ENCODE peak calls at places on chromosome 21, in four cellular contexts. R, B, I and P are unnamed samples.

GRCh38 chr21:22890656-22891055 is 1892.4 kb downstream of the NCAM2 start:
- DNase-seq in R (no peak), B (no peak), I (no peak), P (no peak)

GRCh38 chr21:44498965-44499560 is 40.9 kb downstream of the KRTAP10-1 start:
- DNase-seq in R (no peak), B (no peak), I (no peak), P (no peak)

GRCh38 chr21:46173573-46173972 is 10.7 kb downstream of the SPATC1L start:
- DNase-seq in R (no peak), B (peak; percentile 3), I (no peak), P (no peak)

GRCh38 chr21:25901580-25901979 is 166.8 kb downstream of the GABPA start:
- DNase-seq in R (no peak), B (no peak), I (no peak), P (no peak)

GRCh38 chr21:35324372-35325220 is 275.5 kb upstream of the RUNX1 start:
- DNase-seq in R (no peak), B (no peak), I (no peak), P (no peak)

GRCh38 chr21:39881661-39882060 is 14.4 kb downstream of the PCP4 start:
- DNase-seq in R (no peak), B (no peak), I (no peak), P (no peak)

GRCh38 chr21:44286716-44287632 is 1.3 kb downstream of the AIRE start:
- DNase-seq in R (no peak), B (no peak), I (no peak), P (no peak)

GRCh38 chr21:44289381-44290010 is 3.8 kb downstream of the AIRE start:
- DNase-seq in R (no peak), B (no peak), I (no peak), P (no peak)

GRCh38 chr21:34131586-34131985 is 58.2 kb downstream of the MRPS6 start:
- DNase-seq in R (no peak), B (no peak), I (no peak), P (no peak)

GRCh38 chr21:34869541-34869940 is 179.6 kb downstream of the RUNX1 start:
- DNase-seq in R (no peak), B (no peak), I (no peak), P (no peak)

GRCh38 chr21:17462276-17462981 is 50.4 kb upstream of the CXADR start:
- DNase-seq in R (no peak), B (no peak), I (no peak), P (no peak)

GRCh38 chr21:38830667-38831525 is 25.2 kb downstream of the ETS2 start:
- DNase-seq in R (no peak), B (no peak), I (no peak), P (no peak)

GRCh38 chr21:41290106-41290799 is 26.3 kb upstream of the FAM3B start:
- DNase-seq in R (no peak), B (no peak), I (no peak), P (no peak)

GRCh38 chr21:34623519-34623918 is 8.6 kb upstream of the RCAN1 start:
- DNase-seq in R (no peak), B (no peak), I (no peak), P (no peak)

GRCh38 chr21:44866780-44867179 is 6.7 kb downstream of the PTTG1IP start:
- DNase-seq in R (no peak), B (no peak), I (no peak), P (no peak)

GRCh38 chr21:45556645-45557601 is 14.7 kb upstream of the SLC19A1 start:
- DNase-seq in R (no peak), B (peak; percentile 35), I (no peak), P (no peak)

GRCh38 chr21:43735236-43736091 is 16.5 kb downstream of the PDXK start:
- DNase-seq in R (no peak), B (no peak), I (no peak), P (no peak)

GRCh38 chr21:23789864-23790263 is 1817.4 kb downstream of the MRPL39 start:
- DNase-seq in R (no peak), B (no peak), I (no peak), P (no peak)

GRCh38 chr21:45555557-45556301 is 13.5 kb upstream of the SLC19A1 start:
- DNase-seq in R (peak; percentile 94), B (peak; percentile 81), I (peak; percentile 92), P (peak; percentile 97)

GRCh38 chr21:35850029-35850428 is 210.3 kb downstream of the SETD4 start:
- DNase-seq in R (no peak), B (no peak), I (no peak), P (no peak)

GRCh38 chr21:41593784-41594138 is 85.8 kb upstream of the TMPRSS2 start:
- DNase-seq in R (no peak), B (no peak), I (no peak), P (no peak)

GRCh38 chr21:44439211-44439600 is 16.1 kb upstream of the LRRC3 start:
- DNase-seq in R (no peak), B (no peak), I (no peak), P (no peak)

GRCh38 chr21:26717146-26717739 is 128.0 kb downstream of the ADAMTS1 start:
- DNase-seq in R (no peak), B (no peak), I (no peak), P (no peak)